ENCODE peak calls at places on chromosomes 6 and 20, in ten cellular contexts. G is cardiac fibroblast, E is GM12865, T is cardiac muscle cell, F is fibroblast of the aortic adventitia, H is upper lobe of left lung, S is fibroblast of lung, D is brain microvascular endothelial cell, L is AG04450, M is ovary. O is an unnamed sample.

GRCh38 chr6:143146186-143146831 is 85.6 kb downstream of the AIG1 start:
- DNase-seq in G (no peak), E (no peak), T (no peak), F (no peak), H (no peak), S (no peak), D (no peak), L (no peak), M (no peak), O (no peak)

GRCh38 chr20:49696594-49696993 is 17.1 kb downstream of the B4GALT5 start:
- DNase-seq in G (no peak), E (no peak), T (no peak), F (no peak), H (no peak), S (peak; percentile 37), D (no peak), L (no peak), M (no peak), O (no peak)

GRCh38 chr20:40778894-40779496 is 90.0 kb upstream of the MAFB start:
- DNase-seq in G (no peak), E (no peak), T (no peak), F (no peak), H (no peak), S (no peak), D (no peak), L (no peak), M (no peak), O (no peak)

GRCh38 chr6:83978997-83979396 is 54.6 kb upstream of the MRAP2 start:
- DNase-seq in G (no peak), E (no peak), T (no peak), F (no peak), H (no peak), S (no peak), D (no peak), L (no peak), M (no peak), O (no peak)

GRCh38 chr20:32330555-32330897 is 27.6 kb upstream of the ASXL1 start:
- DNase-seq in G (no peak), E (no peak), T (no peak), F (no peak), H (no peak), S (no peak), D (no peak), L (no peak), M (no peak), O (no peak)

GRCh38 chr20:8161262-8162071 is 29.4 kb downstream of the PLCB1 start:
- DNase-seq in G (no peak), E (peak; percentile 1), T (peak; percentile 2), F (no peak), H (no peak), S (peak; percentile 36), D (peak; percentile 28), L (no peak), M (no peak), O (no peak)

GRCh38 chr20:8363970-8364733 is 232.1 kb downstream of the PLCB1 start:
- DNase-seq in G (no peak), E (no peak), T (no peak), F (no peak), H (no peak), S (no peak), D (no peak), L (no peak), M (no peak), O (no peak)

GRCh38 chr6:114304304-114304887 is 38.4 kb downstream of the HS3ST5 start:
- DNase-seq in G (peak; percentile 43), E (peak; percentile 10), T (peak; percentile 44), F (peak; percentile 32), H (no peak), S (peak; percentile 12), D (no peak), L (peak; percentile 7), M (no peak), O (no peak)

DNA sequence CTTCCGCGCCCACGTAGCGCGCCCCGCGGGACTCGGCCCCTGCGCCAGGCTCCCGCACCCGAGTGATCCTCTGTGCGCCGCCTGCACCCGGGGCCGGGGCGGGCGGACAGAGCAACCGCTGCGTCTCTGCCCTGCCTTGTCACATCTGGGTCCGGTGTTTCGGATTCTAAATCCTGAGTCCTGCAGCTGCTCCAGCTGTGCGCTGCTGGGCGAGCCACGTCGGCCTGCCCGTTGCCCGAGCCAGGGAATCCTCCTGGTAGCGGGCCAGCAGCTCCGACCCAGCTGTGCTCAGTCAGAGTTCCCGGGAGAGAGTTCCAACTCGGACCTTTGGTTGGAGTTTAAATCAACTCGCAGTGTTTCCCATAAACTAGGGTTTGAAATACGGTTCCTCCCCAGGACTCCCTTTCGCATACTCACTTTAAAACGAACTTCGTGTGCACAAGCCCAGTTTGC is 268 bp upstream of the PDE10A start:
- DNase-seq in G (peak; percentile 76), E (no peak), T (peak; percentile 48), F (peak; percentile 72), H (peak; percentile 85), S (peak; percentile 25), D (peak; percentile 46), L (no peak), M (peak; percentile 49), O (no peak)
- H3K4me3 ChIP-seq in G (peak overlapping the region; percentile 56), E (no peak overlapping the region), T (peak overlapping the region; percentile 70), F (peak overlapping the region; percentile 75), H (peak overlapping the region; percentile 56), S (peak overlapping the region; percentile 20), D (peak overlapping the region; percentile 48), L (no peak overlapping the region), M (peak overlapping the region; percentile 44), O (peak overlapping the region; percentile 44)

GRCh38 chr6:37674161-37674560 is 23.5 kb downstream of the MDGA1 start:
- DNase-seq in G (no peak), E (no peak), T (no peak), F (no peak), H (no peak), S (no peak), D (no peak), L (no peak), M (no peak), O (no peak)
- H3K4me3 ChIP-seq in G (no peak overlapping the region), E (no peak overlapping the region), T (no peak overlapping the region), F (no peak overlapping the region), H (no peak overlapping the region), S (no peak overlapping the region), D (no peak overlapping the region), L (no peak overlapping the region), M (no peak overlapping the region), O (no peak overlapping the region)

GRCh38 chr6:54646551-54647300 is 199.8 kb upstream of the FAM83B start:
- DNase-seq in G (peak; percentile 26), E (no peak), T (no peak), F (peak; percentile 44), H (no peak), S (peak; percentile 81), D (peak; percentile 5), L (no peak), M (no peak), O (no peak)

GRCh38 chr6:54646069-54646468 is 200.5 kb upstream of the FAM83B start:
- DNase-seq in G (no peak), E (no peak), T (no peak), F (no peak), H (no peak), S (no peak), D (no peak), L (no peak), M (no peak), O (no peak)

GRCh38 chr6:54647301-54647664 is 199.3 kb upstream of the FAM83B start:
- DNase-seq in G (peak; percentile 2), E (no peak), T (no peak), F (no peak), H (no peak), S (no peak), D (no peak), L (no peak), M (no peak), O (no peak)
- H3K4me3 ChIP-seq in G (no peak overlapping the region), E (no peak overlapping the region), T (no peak overlapping the region), F (no peak overlapping the region), H (no peak overlapping the region), S (no peak overlapping the region), D (no peak overlapping the region), L (no peak overlapping the region), M (no peak overlapping the region), O (no peak overlapping the region)

GRCh38 chr6:35599761-35600658 is 87.3 kb upstream of the TULP1 start:
- DNase-seq in G (no peak), E (no peak), T (no peak), F (no peak), H (no peak), S (peak; percentile 24), D (no peak), L (no peak), M (no peak), O (no peak)
- H3K4me3 ChIP-seq in G (no peak overlapping the region), E (no peak overlapping the region), T (no peak overlapping the region), F (no peak overlapping the region), H (no peak overlapping the region), S (no peak overlapping the region), D (no peak overlapping the region), L (no peak overlapping the region), M (no peak overlapping the region), O (no peak overlapping the region)

DNA sequence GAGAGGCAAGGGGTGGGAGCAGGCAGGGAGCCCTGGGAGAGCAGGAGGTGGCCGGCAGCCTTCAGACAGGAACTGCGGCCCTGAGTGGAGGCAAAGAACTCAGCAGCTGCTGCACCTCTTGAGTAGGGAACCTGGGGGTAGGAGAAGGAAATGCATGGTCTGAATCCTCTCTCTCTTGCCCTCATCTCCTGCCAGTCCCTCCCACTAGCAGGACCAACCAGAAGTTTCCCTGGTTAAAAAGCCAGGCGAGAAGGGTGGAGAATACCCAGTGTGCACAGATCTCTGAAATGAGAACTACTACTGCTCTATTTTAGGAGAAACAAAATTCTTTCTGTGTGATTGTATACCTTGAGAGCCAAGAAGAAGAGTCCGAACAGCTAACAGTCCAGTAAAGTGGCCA is 25.4 kb downstream of the WRNIP1 start:
- DNase-seq in G (peak; percentile 50), E (no peak), T (peak; percentile 29), F (peak; percentile 66), H (no peak), S (peak; percentile 39), D (peak; percentile 71), L (peak; percentile 46), M (no peak), O (no peak)
- H3K4me3 ChIP-seq in G (no peak overlapping the region), E (no peak overlapping the region), T (no peak overlapping the region), F (no peak overlapping the region), H (no peak overlapping the region), S (peak overlapping the region; percentile 34), D (no peak overlapping the region), L (peak overlapping the region; percentile 23), M (no peak overlapping the region), O (no peak overlapping the region)

DNA sequence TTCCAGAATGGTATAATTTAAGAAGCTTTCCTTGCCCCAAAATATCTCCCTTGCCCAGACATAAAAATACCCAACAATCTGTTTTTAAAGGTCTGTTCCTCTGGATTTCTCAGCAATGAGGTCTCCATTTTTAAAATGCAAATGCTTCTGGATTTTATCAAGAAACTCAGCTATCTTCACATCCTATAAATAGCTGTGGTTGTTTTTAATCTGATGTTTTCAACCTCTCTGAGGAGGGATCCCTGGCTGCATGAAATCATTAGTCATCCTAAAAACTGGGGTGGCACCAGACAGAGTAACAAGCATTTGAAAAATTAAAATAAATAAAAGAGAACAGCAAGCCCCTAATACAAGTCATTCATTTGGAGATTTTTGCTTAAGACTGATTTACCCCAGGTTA is 168.5 kb upstream of the ID4 start:
- DNase-seq in G (peak; percentile 43), E (no peak), T (no peak), F (peak; percentile 79), H (no peak), S (peak; percentile 61), D (peak; percentile 33), L (no peak), M (no peak), O (no peak)
- H3K4me3 ChIP-seq in G (no peak overlapping the region), E (no peak overlapping the region), T (no peak overlapping the region), F (no peak overlapping the region), H (no peak overlapping the region), S (no peak overlapping the region), D (no peak overlapping the region), L (no peak overlapping the region), M (no peak overlapping the region), O (no peak overlapping the region)

GRCh38 chr6:36351152-36351571 is 14.5 kb upstream of the BNIP5 start:
- DNase-seq in G (peak; percentile 86), E (no peak), T (no peak), F (peak; percentile 94), H (no peak), S (peak; percentile 89), D (peak; percentile 80), L (no peak), M (no peak), O (no peak)
- H3K4me3 ChIP-seq in G (no peak overlapping the region), E (no peak overlapping the region), T (no peak overlapping the region), F (peak overlapping the region; percentile 9), H (no peak overlapping the region), S (no peak overlapping the region), D (no peak overlapping the region), L (no peak overlapping the region), M (no peak overlapping the region), O (no peak overlapping the region)

O was measured in NT2/D1.